ENCODE peak calls at places on chromosomes 11 and 22, in seven cellular contexts. J is neural progenitor cell, R is MM.1S, L is hepatocyte, X is GM23248, Q is HCT116, V is GM23338. N is an unnamed sample. For H4K20me1, the result is how much of the 10 kb centered on the place peaks cover.

GRCh38 chr11:133967599-133968238 is 11.0 kb upstream of the IGSF9B start:
- DNase-seq in J (no peak), R (no peak), L (no peak), X (no peak), Q (no peak), V (no peak), N (no peak)

GRCh38 chr11:75159081-75159953 is 8.4 kb downstream of the SLCO2B1 start:
- DNase-seq in J (peak), R (no peak), L (peak), X (no peak), Q (no peak), V (peak), N (no peak)

GRCh38 chr22:49753276-49753884 is 74.3 kb downstream of the BRD1 start:
- DNase-seq in J (no peak), R (no peak), L (no peak), X (no peak), Q (no peak), V (no peak), N (no peak)

GRCh38 chr11:105149477-105149876 is 9.9 kb upstream of the CARD18 start:
- DNase-seq in J (no peak), R (no peak), L (no peak), X (no peak), Q (no peak), V (no peak), N (no peak)

GRCh38 chr11:125945011-125945796 is 640 bp upstream of the VSIG10L2 start:
- DNase-seq in J (no peak), R (no peak), L (no peak), X (no peak), Q (no peak), V (no peak), N (no peak)

GRCh38 chr11:1310772-1311468 is 1.5 kb upstream of the TOLLIP start:
- DNase-seq in J (no peak), R (no peak), L (no peak), X (no peak), Q (no peak), V (no peak), N (no peak)

GRCh38 chr11:95606824-95607223 is 182.8 kb downstream of the FAM76B start:
- DNase-seq in J (no peak), R (no peak), L (no peak), X (no peak), Q (no peak), V (no peak), N (no peak)

GRCh38 chr11:86719781-86720463 is 47.5 kb upstream of the ME3 start:
- DNase-seq in J (no peak), R (no peak), L (no peak), X (peak), Q (no peak), V (no peak), N (peak)

GRCh38 chr11:1229471-1230120 is 6.7 kb downstream of the MUC5B start:
- DNase-seq in J (no peak), R (no peak), L (no peak), X (no peak), Q (no peak), V (no peak), N (no peak)

GRCh38 chr11:70415642-70416395 is 17.5 kb downstream of the CTTN start:
- DNase-seq in J (no peak), R (no peak), L (no peak), X (peak), Q (no peak), V (no peak), N (no peak)

GRCh38 chr11:120078397-120078796 is 59.5 kb downstream of the TRIM29 start:
- DNase-seq in J (no peak), R (no peak), L (no peak), X (no peak), Q (no peak), V (no peak), N (no peak)

GRCh38 chr11:112694813-112695212 is 266.4 kb upstream of the NCAM1 start:
- DNase-seq in J (no peak), R (no peak), L (no peak), X (peak), Q (no peak), V (peak), N (no peak)

GRCh38 chr11:35794850-35795249 is 132.3 kb downstream of the TRIM44 start:
- DNase-seq in J (no peak), R (no peak), L (no peak), X (peak), Q (no peak), V (no peak), N (peak)

GRCh38 chr22:42553475-42554361 is at the start of gene SERHL2:
- DNase-seq in J (peak), R (no peak), L (peak), X (peak), Q (no peak), V (peak), N (peak)

GRCh38 chr11:102287963-102288744 is 29.1 kb upstream of the BIRC3 start:
- DNase-seq in J (peak), R (peak), L (peak), X (peak), Q (peak), V (peak), N (peak)

GRCh38 chr22:39568278-39568981 is 2.1 kb upstream of the CACNA1I start:
- DNase-seq in J (no peak), R (no peak), L (no peak), X (no peak), Q (no peak), V (no peak), N (no peak)

GRCh38 chr11:66176650-66177049 is 91.8 kb upstream of the RAB1B start:
- DNase-seq in J (no peak), R (no peak), L (no peak), X (no peak), Q (no peak), V (no peak), N (peak)

GRCh38 chr11:66178183-66178582 is 90.3 kb upstream of the RAB1B start:
- DNase-seq in J (no peak), R (no peak), L (no peak), X (no peak), Q (no peak), V (no peak), N (no peak)

GRCh38 chr11:66181632-66182345 is 86.7 kb upstream of the RAB1B start:
- DNase-seq in J (no peak), R (no peak), L (no peak), X (peak), Q (no peak), V (no peak), N (peak)

GRCh38 chr11:66183581-66184048 is 84.8 kb upstream of the RAB1B start:
- DNase-seq in J (no peak), R (no peak), L (no peak), X (peak), Q (no peak), V (peak), N (peak)

GRCh38 chr11:66178871-66179270 is 89.6 kb upstream of the RAB1B start:
- DNase-seq in J (no peak), R (no peak), L (no peak), X (no peak), Q (no peak), V (no peak), N (no peak)
- H4K20me1 ChIP-seq in J (under half), R (under half), L (under half), X (under half), Q (under half), V (under half), N (under half)

GRCh38 chr11:116972692-116973091 is 125.5 kb downstream of the SIK3 start:
- DNase-seq in J (peak), R (no peak), L (no peak), X (no peak), Q (no peak), V (peak), N (no peak)
- TF ChIP-seq EZH2phosphoT487 in J (no peak), R (no peak), L (no peak), X (no peak), Q (no peak), V (no peak), N (no peak)

DNA sequence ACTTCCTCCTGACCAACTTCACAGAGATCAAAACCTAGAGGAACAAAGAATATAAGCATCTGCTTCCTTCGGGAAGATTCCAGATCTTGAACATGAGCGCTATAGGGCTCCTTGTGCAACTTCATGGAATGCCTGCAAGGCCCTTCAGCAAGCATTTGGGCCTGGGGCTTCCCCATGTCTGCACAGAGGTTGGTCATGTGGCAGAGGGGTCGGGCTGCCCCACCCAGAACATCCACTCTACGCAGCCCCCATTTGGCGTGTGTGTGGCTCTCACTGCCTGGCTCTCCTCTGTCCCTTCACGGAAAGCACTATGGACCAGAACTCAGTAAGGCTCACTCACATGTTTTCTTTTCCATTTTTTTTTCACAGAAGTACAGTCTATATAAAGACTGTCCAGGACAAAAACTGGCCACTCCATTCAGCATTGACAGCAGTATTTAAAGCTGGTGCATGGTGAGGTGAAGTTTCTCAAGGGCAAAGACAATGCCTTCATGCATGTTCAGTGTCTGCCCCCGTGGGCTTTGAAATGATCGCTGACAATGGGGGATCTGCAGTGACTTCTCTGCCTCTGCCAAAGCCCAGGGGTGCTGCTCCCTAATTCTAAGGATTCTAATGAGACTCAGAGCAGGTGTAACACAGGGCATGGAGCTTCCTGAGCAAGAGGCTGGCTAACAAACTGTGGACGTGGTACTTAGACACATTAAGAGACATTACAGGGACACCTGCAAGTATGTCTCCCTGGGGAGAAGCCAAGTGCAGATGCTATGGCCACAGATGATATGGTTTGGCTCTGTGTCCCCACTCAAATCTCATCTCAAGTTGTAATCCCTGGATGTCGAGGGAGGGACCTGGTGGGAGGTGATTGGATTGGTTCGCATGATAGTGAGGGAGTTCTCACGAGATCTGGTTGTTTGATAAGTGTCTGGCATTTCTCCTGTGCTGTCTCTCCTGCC is 66.5 kb upstream of the PITPNB start:
- DNase-seq in J (no peak), R (no peak), L (no peak), X (no peak), Q (no peak), V (no peak), N (no peak)
- TF ChIP-seq EZH2 in J (no peak), R (no peak), L (no peak), X (no peak), Q (no peak), V (no peak), N (no peak)

DNA sequence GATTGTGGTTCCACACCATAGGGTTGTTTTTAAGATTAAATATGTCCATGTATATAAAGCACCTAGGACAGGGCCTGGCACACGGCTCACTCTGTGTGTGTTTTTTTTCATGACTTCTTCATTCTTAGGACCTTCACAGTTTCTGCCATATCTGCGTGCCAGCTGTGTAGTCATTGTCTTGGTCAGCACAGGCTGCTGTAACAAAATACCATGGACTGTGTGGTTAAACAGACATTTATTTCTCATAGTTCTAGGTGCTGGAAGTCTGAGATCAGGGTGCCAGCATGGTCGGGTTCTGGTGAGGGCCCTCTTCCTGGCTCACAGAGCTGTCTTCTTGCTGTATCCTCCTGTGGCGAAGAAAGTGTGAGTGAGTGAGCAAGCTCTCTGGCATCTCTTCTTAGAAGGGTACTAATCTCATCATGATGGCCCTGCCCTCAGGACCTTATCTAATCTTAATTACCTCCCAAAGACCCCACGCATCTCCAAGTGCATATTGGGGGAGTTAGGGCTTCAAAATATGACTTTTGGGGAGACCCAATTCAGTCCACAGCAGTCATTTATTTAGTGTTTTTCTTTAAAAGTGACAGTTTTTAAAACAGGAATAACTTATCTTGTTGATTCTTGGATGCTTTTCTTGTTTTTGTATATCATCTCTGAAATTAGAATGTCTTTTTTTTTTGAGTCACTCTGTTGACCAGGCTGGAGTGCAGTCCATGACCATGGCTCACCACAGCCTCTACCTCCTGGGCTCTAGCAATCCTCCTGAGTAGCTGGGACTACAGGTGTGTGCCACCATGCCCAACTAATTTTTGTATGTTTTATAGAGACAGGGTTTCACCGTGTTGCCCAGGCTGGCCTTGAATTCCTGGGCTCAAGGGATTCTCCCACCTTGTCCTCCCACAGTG is 70.9 kb downstream of the ZNRF3 start:
- DNase-seq in J (no peak), R (no peak), L (no peak), X (no peak), Q (no peak), V (no peak), N (no peak)
- H4K20me1 ChIP-seq in J (under half), R (under half), L (under half), X (under half), Q (under half), V (under half), N (under half)

DNA sequence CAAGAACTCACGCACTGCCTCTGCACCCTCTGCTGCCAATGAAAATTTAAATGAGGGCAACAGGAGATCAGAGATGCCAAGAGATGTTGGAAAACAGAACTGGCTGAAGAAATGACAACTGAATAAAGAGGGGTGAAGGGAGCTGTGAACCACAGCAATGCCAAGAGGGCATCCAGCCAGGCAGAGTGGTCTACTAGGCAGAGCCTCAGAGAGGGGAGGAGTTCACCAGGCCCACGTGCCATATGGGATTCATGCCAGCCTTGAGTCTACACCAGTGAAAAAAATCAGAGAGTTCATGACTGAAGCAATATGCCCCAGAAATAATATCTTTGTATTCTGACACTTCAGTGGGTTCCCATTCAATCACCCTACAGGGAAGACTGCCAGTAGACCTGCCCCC is 4.4 kb downstream of the APOL2 start:
- DNase-seq in J (no peak), R (no peak), L (no peak), X (no peak), Q (no peak), V (no peak), N (no peak)
- TF ChIP-seq EZH2phosphoT487 in J (no peak), R (no peak), L (no peak), X (no peak), Q (no peak), V (no peak), N (no peak)

GRCh38 chr22:45006873-45007246 is 2.9 kb downstream of the PHF21B start:
- DNase-seq in J (peak), R (no peak), L (peak), X (no peak), Q (no peak), V (peak), N (no peak)
- TF ChIP-seq EZH2 in J (no peak), R (no peak), L (no peak), X (peak), Q (no peak), V (no peak), N (peak)

DNA sequence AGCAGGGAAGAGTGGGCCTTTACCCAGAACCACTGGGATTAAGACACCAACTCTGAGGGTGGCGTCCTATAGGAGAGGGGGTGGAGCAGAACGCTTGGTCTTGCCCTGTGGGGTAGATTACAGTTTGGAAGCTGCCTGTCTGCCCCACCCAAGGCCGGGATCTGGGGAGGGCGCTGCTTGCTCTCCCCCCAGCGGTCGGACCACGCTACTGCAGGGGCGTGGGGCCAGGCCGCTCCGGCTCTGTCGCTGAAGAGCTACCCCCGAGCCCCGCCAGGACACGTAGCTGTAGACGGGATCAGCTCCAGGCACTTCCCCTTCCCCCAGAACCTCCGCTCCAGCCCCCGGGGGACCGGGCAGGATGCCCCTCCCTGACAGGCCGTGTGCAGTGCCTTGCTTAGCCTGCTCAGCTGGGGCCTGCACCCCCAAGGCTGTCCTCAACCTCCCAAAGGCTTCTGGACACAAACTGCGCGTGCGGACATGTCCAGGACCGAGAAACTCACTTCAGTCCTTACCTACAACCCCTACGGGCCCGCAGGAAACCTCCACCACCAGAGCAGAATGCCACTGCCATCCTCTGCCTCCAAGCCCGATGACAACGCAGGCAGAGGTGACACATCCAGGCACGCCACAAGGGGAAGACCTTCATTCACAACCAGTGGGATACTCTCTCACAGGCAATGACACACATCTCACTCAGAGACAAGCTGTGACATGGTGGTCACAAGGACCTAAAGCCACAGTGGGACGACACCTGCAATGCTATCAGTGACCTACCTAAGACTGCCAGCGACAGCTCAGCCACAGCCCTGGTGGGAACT is 3.6 kb downstream of the AHNAK start:
- DNase-seq in J (peak), R (peak), L (peak), X (peak), Q (peak), V (peak), N (peak)
- H4K20me1 ChIP-seq in J (under half), R (under half), L (half or more), X (under half), Q (under half), V (under half), N (half or more)

GRCh38 chr22:43862074-43862881 is at the start of gene SULT4A1:
- DNase-seq in J (peak), R (no peak), L (peak), X (peak), Q (peak), V (peak), N (no peak)

GRCh38 chr22:43869799-43870198 is 7.5 kb upstream of the SULT4A1 start:
- DNase-seq in J (no peak), R (no peak), L (no peak), X (no peak), Q (no peak), V (no peak), N (no peak)

GRCh38 chr22:43862882-43863202 is 529 bp upstream of the SULT4A1 start:
- DNase-seq in J (no peak), R (no peak), L (no peak), X (no peak), Q (no peak), V (no peak), N (no peak)

DNA sequence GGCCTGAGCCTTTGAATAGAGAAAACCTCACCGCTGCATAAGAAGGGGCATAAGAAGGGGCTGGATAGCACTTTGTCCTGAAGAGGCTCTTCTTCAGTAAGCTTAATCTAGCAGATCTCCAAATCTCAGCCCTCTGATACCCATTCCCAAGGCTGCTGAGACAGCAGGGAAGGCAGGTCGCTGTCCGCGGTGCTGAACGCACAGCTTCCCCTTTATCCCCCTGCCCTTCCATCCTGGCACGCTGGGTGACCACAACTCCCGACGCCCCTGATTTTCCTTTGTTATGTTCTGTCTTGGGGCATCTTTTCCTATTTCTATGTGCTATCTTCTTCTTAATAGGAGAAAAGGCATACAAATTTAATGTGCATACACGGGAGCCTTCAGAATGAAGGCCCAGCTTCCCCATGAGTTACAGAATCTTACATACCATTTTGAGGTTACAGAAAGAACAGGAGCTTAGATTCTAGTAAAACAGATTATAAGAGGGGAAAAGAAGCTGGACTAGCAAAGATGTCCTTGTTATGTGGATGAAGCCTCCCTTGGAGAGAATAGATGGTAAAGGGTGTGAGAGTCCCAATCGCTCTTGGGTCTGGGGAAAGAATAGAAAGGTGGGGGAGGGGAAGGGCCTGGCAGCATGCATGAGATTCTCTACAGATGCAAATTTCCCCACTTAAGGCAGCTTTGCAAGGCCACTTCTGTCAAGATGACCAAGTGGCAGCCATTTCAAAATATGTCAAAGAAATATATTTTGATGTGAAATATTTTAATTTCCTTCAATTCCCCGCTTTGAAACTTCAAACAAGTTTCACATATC is 5.7 kb upstream of the SULT4A1 start:
- DNase-seq in J (peak), R (peak), L (peak), X (peak), Q (no peak), V (peak), N (peak)
- TF ChIP-seq EZH2phosphoT487 in J (no peak), R (no peak), L (no peak), X (no peak), Q (no peak), V (no peak), N (no peak)

N was measured in PC-3.